ENCODE peak calls at places on chromosomes 1 and 21, in four cellular contexts. One of them, this sample, is unnamed.

GRCh38 chr1:244918422-244919319 is 54.3 kb upstream of the HNRNPU start:
- DNase-seq in mucosa of descending colon: peak; percentile 60
- DNase-seq in GM12865: peak; percentile 81
- DNase-seq in CD8-positive, alpha-beta T cell: peak; percentile 56
- DNase-seq in this sample: peak; percentile 78

GRCh38 chr1:176379626-176380339 is 83.2 kb upstream of the PAPPA2 start:
- DNase-seq in CD8-positive, alpha-beta T cell: no peak
- DNase-seq in mucosa of descending colon: no peak
- DNase-seq in GM12865: no peak
- DNase-seq in this sample: no peak

GRCh38 chr1:170594227-170594626 is 62.3 kb downstream of the GORAB start:
- DNase-seq in mucosa of descending colon: no peak
- DNase-seq in CD8-positive, alpha-beta T cell: no peak
- DNase-seq in GM12865: no peak
- DNase-seq in this sample: no peak

GRCh38 chr1:238549135-238549534 is 658.4 kb upstream of the ZP4 start:
- DNase-seq in mucosa of descending colon: no peak
- DNase-seq in GM12865: no peak
- DNase-seq in CD8-positive, alpha-beta T cell: no peak
- DNase-seq in this sample: no peak

GRCh38 chr1:87146538-87146937 is 182.1 kb upstream of the LMO4 start:
- DNase-seq in CD8-positive, alpha-beta T cell: no peak
- DNase-seq in mucosa of descending colon: no peak
- DNase-seq in GM12865: no peak
- DNase-seq in this sample: no peak

GRCh38 chr1:10615336-10615735 is 140.6 kb downstream of the PEX14 start:
- DNase-seq in CD8-positive, alpha-beta T cell: no peak
- DNase-seq in mucosa of descending colon: no peak
- DNase-seq in GM12865: no peak
- DNase-seq in this sample: no peak

GRCh38 chr1:210618379-210618778 is 289.7 kb downstream of the HHAT start:
- DNase-seq in mucosa of descending colon: no peak
- DNase-seq in GM12865: no peak
- DNase-seq in CD8-positive, alpha-beta T cell: no peak
- DNase-seq in this sample: no peak

GRCh38 chr1:181175955-181176354 is 87.5 kb downstream of the IER5 start:
- DNase-seq in GM12865: no peak
- DNase-seq in mucosa of descending colon: no peak
- DNase-seq in CD8-positive, alpha-beta T cell: no peak
- DNase-seq in this sample: no peak

GRCh38 chr21:39671986-39672385 is 59.2 kb downstream of the B3GALT5 start:
- DNase-seq in GM12865: no peak
- DNase-seq in CD8-positive, alpha-beta T cell: no peak
- DNase-seq in mucosa of descending colon: no peak
- DNase-seq in this sample: no peak

GRCh38 chr1:85230305-85230977 is 29.0 kb downstream of the C1orf52 start:
- DNase-seq in mucosa of descending colon: no peak
- DNase-seq in GM12865: peak; percentile 13
- DNase-seq in CD8-positive, alpha-beta T cell: no peak
- DNase-seq in this sample: no peak

GRCh38 chr1:181583598-181583997 is 100.3 kb downstream of the CACNA1E start:
- DNase-seq in mucosa of descending colon: no peak
- DNase-seq in GM12865: no peak
- DNase-seq in CD8-positive, alpha-beta T cell: no peak
- DNase-seq in this sample: no peak

GRCh38 chr1:173473599-173474011 is 3.5 kb upstream of the PRDX6 start:
- DNase-seq in mucosa of descending colon: no peak
- DNase-seq in GM12865: no peak
- DNase-seq in CD8-positive, alpha-beta T cell: no peak
- DNase-seq in this sample: no peak

GRCh38 chr1:13554798-13555197 is 28.8 kb upstream of the PDPN start:
- DNase-seq in CD8-positive, alpha-beta T cell: no peak
- DNase-seq in GM12865: no peak
- DNase-seq in mucosa of descending colon: no peak
- DNase-seq in this sample: no peak

This sample was measured in pancreas.